ENCODE peak calls at places on chromosome 21, in four cellular contexts. F, P, M and O are unnamed samples.

GRCh38 chr21:15993951-15994350 is 264.2 kb downstream of the USP25 start:
- DNase-seq in F (no peak), P (no peak), M (no peak), O (no peak)

GRCh38 chr21:32921632-32922230 is 104.0 kb upstream of the OLIG2 start:
- DNase-seq in F (peak), P (peak), M (no peak), O (peak)

GRCh38 chr21:26844258-26845065 is 747 bp downstream of the ADAMTS1 start:
- DNase-seq in F (peak), P (peak), M (no peak), O (no peak)

GRCh38 chr21:45927032-45927431 is 54.5 kb upstream of the COL6A1 start:
- DNase-seq in F (no peak), P (no peak), M (no peak), O (no peak)

GRCh38 chr21:42171091-42172053 is 47.6 kb upstream of the ABCG1 start:
- DNase-seq in F (no peak), P (no peak), M (no peak), O (peak)

GRCh38 chr21:37862536-37862935 is 53.7 kb downstream of the KCNJ6 start:
- DNase-seq in F (no peak), P (no peak), M (peak), O (peak)

GRCh38 chr21:34800797-34801518 is 132.2 kb downstream of the CLIC6 start:
- DNase-seq in F (no peak), P (no peak), M (peak), O (no peak)

GRCh38 chr21:42324896-42325295 is 9.7 kb upstream of the TFF3 start:
- DNase-seq in F (no peak), P (no peak), M (no peak), O (no peak)

GRCh38 chr21:45448810-45449657 is 44.1 kb downstream of the COL18A1 start:
- DNase-seq in F (no peak), P (no peak), M (no peak), O (no peak)

GRCh38 chr21:36073181-36073580 is 3.4 kb downstream of the CBR1 start:
- DNase-seq in F (no peak), P (no peak), M (no peak), O (no peak)
- H3K4me3 ChIP-seq in F (no peak), P (no peak), M (no peak), O (no peak)

GRCh38 chr21:43966946-43967512 is 45.1 kb upstream of the TRAPPC10 start:
- DNase-seq in F (no peak), P (no peak), M (no peak), O (no peak)
- H3K27ac ChIP-seq in F (no peak), P (no peak), M (no peak), O (no peak)

GRCh38 chr21:36381841-36382589 is 3.2 kb upstream of the CHAF1B start:
- DNase-seq in F (no peak), P (no peak), M (no peak), O (peak)

GRCh38 chr21:36385909-36386642 is 884 bp downstream of the CHAF1B start:
- DNase-seq in F (no peak), P (no peak), M (no peak), O (no peak)

GRCh38 chr21:36385233-36385908 is at the start of gene CHAF1B:
- DNase-seq in F (peak), P (peak), M (peak), O (peak)

GRCh38 chr21:36388076-36388475 is 2.9 kb downstream of the CHAF1B start:
- DNase-seq in F (no peak), P (no peak), M (no peak), O (no peak)

GRCh38 chr21:36384885-36385232 is 333 bp upstream of the CHAF1B start:
- DNase-seq in F (no peak), P (no peak), M (no peak), O (no peak)
- H3K4me3 ChIP-seq in F (no peak), P (no peak), M (peak), O (no peak)

DNA sequence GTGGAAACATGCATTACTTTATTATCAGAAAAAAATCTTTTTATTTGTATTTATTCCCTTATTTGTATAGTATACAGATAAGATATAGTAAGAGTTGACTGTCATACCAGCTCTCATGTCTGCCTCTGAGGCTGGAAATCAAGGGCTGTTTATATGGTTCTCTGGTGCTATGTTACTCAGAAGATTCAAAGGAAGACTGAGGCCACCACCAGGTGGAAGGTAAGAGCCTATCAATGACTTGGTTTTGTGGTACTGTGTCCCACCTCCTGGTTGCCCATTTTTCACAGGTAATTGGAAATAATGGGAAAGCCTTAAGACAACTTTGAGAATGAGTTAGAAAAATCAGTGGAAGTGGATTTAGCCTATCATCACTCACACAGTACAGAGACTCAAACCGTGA is 342.1 kb downstream of the DSCAM start:
- DNase-seq in F (no peak), P (no peak), M (no peak), O (no peak)
- H3K27ac ChIP-seq in F (no peak), P (no peak), M (no peak), O (no peak)

DNA sequence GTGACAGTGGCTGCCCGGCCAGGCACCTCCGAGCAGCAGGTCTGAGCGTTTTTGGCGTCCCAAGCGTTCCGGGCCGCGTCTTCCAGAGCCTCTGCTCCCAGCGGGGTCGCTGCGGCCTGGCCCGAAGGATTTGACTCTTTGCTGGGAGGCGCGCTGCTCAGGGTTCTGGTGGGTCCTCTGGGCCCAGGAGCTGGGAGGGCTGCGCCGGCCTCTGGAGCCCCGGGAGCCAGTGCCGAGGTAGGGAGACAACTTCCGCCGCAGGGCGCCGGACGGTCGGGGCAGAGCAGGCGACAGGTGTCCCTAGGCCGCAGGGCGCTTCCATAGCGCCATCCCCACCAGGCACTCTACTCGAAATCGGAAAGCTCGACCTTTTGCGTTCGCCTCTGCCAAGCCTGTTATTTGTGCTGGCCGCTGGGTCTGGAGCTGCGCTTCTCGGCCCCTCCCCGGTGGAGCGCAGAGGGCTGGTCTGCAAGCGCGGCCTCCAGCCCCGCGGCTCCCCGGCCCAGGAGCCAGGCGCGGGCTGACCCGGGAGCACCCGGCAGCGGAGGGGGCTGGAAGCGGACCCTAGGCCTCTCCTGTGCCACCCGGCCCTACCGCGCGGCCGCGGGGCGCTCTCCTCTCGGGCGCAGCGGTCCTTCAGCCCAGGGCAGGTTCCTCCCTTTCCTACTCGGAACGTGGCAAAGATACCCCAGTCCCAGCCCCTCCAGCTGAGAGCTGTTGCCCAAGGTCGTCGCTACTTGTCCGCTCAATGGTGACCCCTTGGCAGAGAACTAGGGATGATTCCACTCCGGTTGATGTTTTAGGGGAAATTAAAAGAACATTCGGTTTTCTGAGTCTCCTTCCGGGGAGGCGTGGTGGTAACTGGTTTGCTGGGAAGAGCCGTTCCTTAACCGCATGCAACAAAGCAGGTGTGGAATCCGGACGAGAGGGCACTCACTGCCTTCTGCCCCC is 2.3 kb downstream of the SIM2 start:
- DNase-seq in F (no peak), P (no peak), M (no peak), O (no peak)
- H3K4me3 ChIP-seq in F (no peak), P (no peak), M (peak), O (no peak)

GRCh38 chr21:14603202-14603601 is 57.1 kb upstream of the SAMSN1 start:
- DNase-seq in F (no peak), P (no peak), M (no peak), O (no peak)
- H3K27ac ChIP-seq in F (no peak), P (peak), M (no peak), O (no peak)